ENCODE peak calls at places on chromosomes 3 and 15, in four cellular contexts. S is neural crest cell, I is iPS-NIHi11, A is epithelial cell of prostate. U is an unnamed sample.

GRCh38 chr3:189103208-189103607 is 68.6 kb upstream of the TPRG1 start:
- DNase-seq in S (no peak), I (no peak), A (no peak), U (no peak)

GRCh38 chr3:127700406-127700805 is 27.7 kb downstream of the ABTB1 start:
- DNase-seq in S (no peak), I (no peak), A (no peak), U (no peak)

GRCh38 chr15:30065025-30065801 is 17.5 kb upstream of the GOLGA8J start:
- DNase-seq in S (no peak), I (no peak), A (peak), U (peak)

GRCh38 chr3:158273646-158274045 is 163.8 kb downstream of the RSRC1 start:
- DNase-seq in S (no peak), I (no peak), A (no peak), U (no peak)

GRCh38 chr3:9803494-9803893 is 6.6 kb upstream of the TTLL3 start:
- DNase-seq in S (no peak), I (no peak), A (no peak), U (no peak)

GRCh38 chr3:66394261-66395249 is 106.3 kb downstream of the LRIG1 start:
- DNase-seq in S (no peak), I (no peak), A (no peak), U (peak)

GRCh38 chr15:71538181-71538580 is 272.2 kb upstream of the NR2E3 start:
- DNase-seq in S (no peak), I (no peak), A (peak), U (no peak)

GRCh38 chr3:128011140-128011539 is 41.1 kb upstream of the SEC61A1 start:
- DNase-seq in S (peak), I (peak), A (peak), U (no peak)

GRCh38 chr3:114863848-114864247 is 283.2 kb downstream of the ZBTB20 start:
- DNase-seq in S (no peak), I (no peak), A (no peak), U (no peak)